ENCODE peak calls at places on chromosomes 16 and 17, in six cellular contexts. G is fibroblast of gingiva, D is anterior cingulate cortex, Q is EL, Y is upper lobe of right lung, F is retina. K is an unnamed sample.

GRCh38 chr17:79388556-79389295 is 222.1 kb downstream of the RBFOX3 start:
- DNase-seq in F (peak), Y (peak), D (peak), G (peak), Q (peak), K (peak)

GRCh38 chr16:53056528-53056881 is 1.7 kb downstream of the CHD9 start:
- DNase-seq in Y (no peak), G (no peak), Q (peak), F (no peak), D (no peak), K (no peak)

GRCh38 chr17:77405867-77406513 is 265.2 kb downstream of the SEC14L1 start:
- DNase-seq in D (no peak), G (no peak), Y (no peak), F (no peak), Q (no peak), K (no peak)

GRCh38 chr17:682150-682549 is 32.5 kb downstream of the VPS53 start:
- DNase-seq in G (no peak), D (no peak), Q (no peak), F (no peak), Y (no peak), K (peak)

GRCh38 chr17:40419559-40420331 is 2.0 kb upstream of the TOP2A start:
- DNase-seq in D (no peak), Y (no peak), F (no peak), G (no peak), Q (no peak), K (peak)

GRCh38 chr17:73196500-73196899 is 3.6 kb downstream of the COG1 start:
- DNase-seq in G (peak), F (peak), Q (no peak), D (no peak), Y (no peak), K (peak)

GRCh38 chr17:59845595-59846390 is 47.0 kb downstream of the TUBD1 start:
- DNase-seq in Y (no peak), F (no peak), Q (peak), G (peak), D (peak), K (no peak)

GRCh38 chr16:75301804-75302203 is 50.4 kb upstream of the BCAR1 start:
- DNase-seq in Q (no peak), Y (no peak), D (no peak), G (peak), F (no peak), K (no peak)

GRCh38 chr17:9292563-9292941 is 271.2 kb downstream of the NTN1 start:
- DNase-seq in D (no peak), G (peak), Q (no peak), F (no peak), Y (no peak), K (no peak)

GRCh38 chr16:66070140-66070887 is 296.2 kb upstream of the CDH5 start:
- DNase-seq in D (no peak), Y (peak), G (peak), F (no peak), Q (no peak), K (no peak)

GRCh38 chr16:1198194-1198593 is 26.9 kb downstream of the TPSG1 start:
- DNase-seq in Q (no peak), G (no peak), Y (no peak), D (no peak), F (no peak), K (no peak)

GRCh38 chr17:77456271-77456950 is 315.6 kb downstream of the SEC14L1 start:
- DNase-seq in G (no peak), Q (no peak), F (no peak), D (no peak), Y (no peak), K (no peak)

GRCh38 chr16:7703661-7704060 is 371.0 kb downstream of the RBFOX1 start:
- DNase-seq in F (no peak), D (no peak), G (no peak), Y (no peak), Q (no peak), K (no peak)

GRCh38 chr16:24921229-24921628 is 75.5 kb downstream of the SLC5A11 start:
- DNase-seq in D (no peak), G (no peak), Q (no peak), F (no peak), Y (no peak), K (no peak)

GRCh38 chr16:81445143-81445922 is 725 bp downstream of the CMIP start:
- DNase-seq in Y (peak), F (peak), G (no peak), D (no peak), Q (peak), K (peak)

GRCh38 chr17:60416368-60416925 is 5.8 kb upstream of the CHCT1 start:
- DNase-seq in D (no peak), F (no peak), Y (no peak), G (no peak), Q (no peak), K (no peak)

GRCh38 chr16:88965826-88966480 is 11.1 kb downstream of the CBFA2T3 start:
- DNase-seq in G (no peak), D (no peak), F (no peak), Q (no peak), Y (no peak), K (no peak)

GRCh38 chr16:1154291-1154886 is 1.5 kb downstream of the CACNA1H start:
- DNase-seq in Y (no peak), F (peak), G (no peak), Q (no peak), D (no peak), K (peak)

GRCh38 chr17:76437467-76438402 is 15.2 kb downstream of the UBE2O start:
- DNase-seq in F (no peak), Y (no peak), Q (no peak), G (no peak), D (no peak), K (no peak)

GRCh38 chr17:78993241-78993956 is 13.7 kb upstream of the LGALS3BP start:
- DNase-seq in Q (peak), Y (peak), D (no peak), F (peak), G (peak), K (peak)

K was measured in neural progenitor cell.